ENCODE peak calls at places on chromosomes 12 and 14, in eight cellular contexts. H is GM13976, C is right cardiac atrium, M is HuH-7.5, S is HuH-7, J is endothelial cell of umbilical vein, U is Right ventricle myocardium inferior, E is spleen. Y is an unnamed sample.

GRCh38 chr12:88958961-88959360 is 378.7 kb upstream of the KITLG start:
- DNase-seq in H (no peak), C (no peak), M (no peak), S (no peak), J (no peak), U (no peak), E (no peak), Y (no peak)

GRCh38 chr14:99250636-99251208 is 21.3 kb downstream of the BCL11B start:
- DNase-seq in H (no peak), C (no peak), M (no peak), S (no peak), J (no peak), U (no peak), E (no peak), Y (no peak)

GRCh38 chr12:76450690-76451089 is 102.5 kb upstream of the BBS10 start:
- DNase-seq in H (no peak), C (no peak), M (no peak), S (no peak), J (peak; percentile 75), U (no peak), E (no peak), Y (no peak)

GRCh38 chr12:61487728-61488127 is 772.5 kb upstream of the USP15 start:
- DNase-seq in H (no peak), C (no peak), M (no peak), S (no peak), J (no peak), U (no peak), E (no peak), Y (no peak)

GRCh38 chr12:96425321-96425720 is 25.1 kb upstream of the CDK17 start:
- DNase-seq in H (peak; percentile 31), C (no peak), M (no peak), S (no peak), J (peak; percentile 60), U (no peak), E (no peak), Y (no peak)

GRCh38 chr14:99853206-99853605 is 60.0 kb downstream of the EML1 start:
- DNase-seq in H (no peak), C (peak; percentile 62), M (no peak), S (no peak), J (no peak), U (no peak), E (no peak), Y (no peak)

GRCh38 chr14:92646952-92647461 is 101.4 kb downstream of the LGMN start:
- DNase-seq in H (no peak), C (no peak), M (no peak), S (peak; percentile 23), J (peak; percentile 31), U (no peak), E (peak; percentile 27), Y (no peak)

GRCh38 chr14:91329615-91330014 is 85.1 kb upstream of the GPR68 start:
- DNase-seq in H (no peak), C (no peak), M (no peak), S (no peak), J (no peak), U (no peak), E (peak; percentile 47), Y (no peak)

GRCh38 chr12:123264642-123265041 is 7.0 kb downstream of the CDK2AP1 start:
- DNase-seq in H (peak; percentile 58), C (no peak), M (peak; percentile 55), S (peak; percentile 52), J (no peak), U (no peak), E (no peak), Y (no peak)

GRCh38 chr12:3898751-3899150 is 25.6 kb upstream of the PARP11 start:
- DNase-seq in H (no peak), C (no peak), M (no peak), S (no peak), J (no peak), U (no peak), E (no peak), Y (no peak)

GRCh38 chr14:79084861-79085260 is 914.7 kb downstream of the NRXN3 start:
- DNase-seq in H (no peak), C (no peak), M (no peak), S (no peak), J (no peak), U (no peak), E (no peak), Y (no peak)

GRCh38 chr14:28762290-28762948 is 4.2 kb upstream of the FOXG1 start:
- DNase-seq in H (no peak), C (no peak), M (no peak), S (no peak), J (no peak), U (no peak), E (no peak), Y (no peak)

GRCh38 chr12:131921866-131922769 is 7.0 kb upstream of the PUS1 start:
- DNase-seq in H (no peak), C (peak; percentile 74), M (no peak), S (no peak), J (no peak), U (no peak), E (no peak), Y (no peak)

GRCh38 chr12:15563683-15564082 is 225.5 kb downstream of the EPS8 start:
- DNase-seq in H (no peak), C (no peak), M (no peak), S (no peak), J (peak; percentile 49), U (no peak), E (no peak), Y (no peak)

GRCh38 chr12:104673294-104674062 is 216.7 kb downstream of the CHST11 start:
- DNase-seq in H (no peak), C (no peak), M (no peak), S (no peak), J (no peak), U (no peak), E (no peak), Y (no peak)

GRCh38 chr12:99647453-99647852 is at the start of gene GARIN6:
- DNase-seq in H (no peak), C (no peak), M (no peak), S (no peak), J (no peak), U (no peak), E (no peak), Y (no peak)

GRCh38 chr14:58055497-58055896 is 96.5 kb downstream of the ARMH4 start:
- DNase-seq in H (no peak), C (no peak), M (no peak), S (no peak), J (no peak), U (no peak), E (no peak), Y (no peak)

GRCh38 chr12:65948320-65949008 is 124.2 kb downstream of the HMGA2 start:
- DNase-seq in H (no peak), C (peak; percentile 84), M (no peak), S (no peak), J (peak; percentile 100), U (peak; percentile 60), E (no peak), Y (no peak)

GRCh38 chr14:85421166-85421877 is 108.6 kb upstream of the FLRT2 start:
- DNase-seq in H (no peak), C (no peak), M (no peak), S (no peak), J (no peak), U (no peak), E (no peak), Y (no peak)

GRCh38 chr14:94173471-94173884 is 644 bp upstream of the PPP4R4 start:
- DNase-seq in H (no peak), C (no peak), M (peak; percentile 15), S (peak; percentile 26), J (no peak), U (no peak), E (peak; percentile 81), Y (no peak)

GRCh38 chr14:104422301-104423223 is 157.0 kb upstream of the C14orf180 start:
- DNase-seq in H (peak; percentile 19), C (no peak), M (no peak), S (no peak), J (no peak), U (no peak), E (no peak), Y (no peak)

GRCh38 chr12:6201199-6201608 is 1.0 kb downstream of the CD9 start:
- DNase-seq in H (no peak), C (peak; percentile 75), M (peak; percentile 54), S (no peak), J (no peak), U (no peak), E (no peak), Y (no peak)

GRCh38 chr12:30822385-30823139 is 67.8 kb upstream of the CAPRIN2 start:
- DNase-seq in H (peak; percentile 60), C (peak; percentile 88), M (no peak), S (no peak), J (peak; percentile 56), U (peak; percentile 78), E (peak; percentile 86), Y (peak; percentile 16)

GRCh38 chr14:56661478-56661877 is 81.9 kb downstream of the TMEM260 start:
- DNase-seq in H (no peak), C (no peak), M (no peak), S (no peak), J (no peak), U (no peak), E (no peak), Y (no peak)

GRCh38 chr12:77488041-77488620 is 342.6 kb upstream of the NAV3 start:
- DNase-seq in H (no peak), C (no peak), M (no peak), S (no peak), J (no peak), U (no peak), E (no peak), Y (no peak)

GRCh38 chr14:52950898-52951729 is at the start of gene FERMT2:
- DNase-seq in H (peak; percentile 86), C (peak; percentile 96), M (peak; percentile 62), S (peak; percentile 66), J (peak; percentile 87), U (peak; percentile 92), E (peak; percentile 84), Y (peak; percentile 5)

GRCh38 chr12:65464930-65465329 is 186.4 kb downstream of the MSRB3 start:
- DNase-seq in H (no peak), C (no peak), M (no peak), S (no peak), J (peak; percentile 18), U (no peak), E (no peak), Y (no peak)

GRCh38 chr12:12294215-12295005 is 27.6 kb upstream of the LRP6 start:
- DNase-seq in H (no peak), C (no peak), M (no peak), S (no peak), J (peak; percentile 57), U (no peak), E (no peak), Y (no peak)

GRCh38 chr12:75446857-75447256 is 33.7 kb upstream of the GLIPR1 start:
- DNase-seq in H (no peak), C (no peak), M (no peak), S (no peak), J (peak; percentile 52), U (no peak), E (no peak), Y (no peak)

GRCh38 chr14:90760591-90761316 is 55.5 kb downstream of the TTC7B start:
- DNase-seq in H (no peak), C (no peak), M (peak; percentile 33), S (peak; percentile 39), J (peak; percentile 59), U (no peak), E (no peak), Y (no peak)

GRCh38 chr14:32027255-32027939 is 49.7 kb upstream of the ARHGAP5 start:
- DNase-seq in H (no peak), C (no peak), M (no peak), S (no peak), J (no peak), U (no peak), E (no peak), Y (no peak)

GRCh38 chr14:102493585-102493984 is 16.0 kb downstream of the ANKRD9 start:
- DNase-seq in H (no peak), C (peak; percentile 22), M (no peak), S (no peak), J (no peak), U (no peak), E (peak; percentile 53), Y (no peak)

GRCh38 chr14:26811756-26812305 is 214.0 kb upstream of the NOVA1 start:
- DNase-seq in H (no peak), C (no peak), M (no peak), S (no peak), J (no peak), U (no peak), E (no peak), Y (no peak)